ENCODE peak calls at places on chromosomes 2 and 18, in seven cellular contexts. Q is aorta; R is left colon; U is activated CD8-positive, alpha-beta memory T cell treated with anti-CD3 and anti-CD28 coated beads, Interleukin-2, amount 10 ng/mL, durations not matched to agents 7 days and 5 days; A is left lung; N is gastroesophageal sphincter; X is CD4-positive, alpha-beta T cell. M is an unnamed sample.

GRCh38 chr2:142973160-142973821 is 95.8 kb downstream of the KYNU start:
- ATAC-seq in N (no peak), U (no peak), R (no peak), A (no peak), Q (no peak), X (no peak), M (no peak)

GRCh38 chr2:9748586-9748985 is 94.7 kb upstream of the TAF1B start:
- ATAC-seq in R (peak), X (no peak), U (no peak), A (no peak), Q (no peak), N (no peak), M (no peak)

GRCh38 chr2:233976690-233977294 is 59.6 kb downstream of the TRPM8 start:
- ATAC-seq in X (peak), R (peak), Q (peak), U (peak), A (peak), N (no peak), M (peak)

GRCh38 chr2:237627463-237628321 is at the start of gene LRRFIP1:
- ATAC-seq in Q (peak), A (peak), N (peak), X (peak), U (peak), R (peak), M (peak)

GRCh38 chr18:21134895-21135294 is 23.3 kb upstream of the ROCK1 start:
- ATAC-seq in X (peak), N (no peak), A (peak), U (no peak), Q (no peak), R (peak), M (peak)

GRCh38 chr18:50158866-50159653 is 35.9 kb downstream of the MYO5B start:
- ATAC-seq in Q (no peak), A (peak), N (no peak), U (no peak), X (no peak), R (peak), M (no peak)

GRCh38 chr2:9467687-9468086 is 6.7 kb upstream of the IAH1 start:
- ATAC-seq in A (peak), Q (no peak), N (no peak), X (no peak), R (no peak), U (no peak), M (no peak)

GRCh38 chr2:147600223-147600622 is 244.6 kb upstream of the ACVR2A start:
- ATAC-seq in Q (no peak), U (no peak), R (no peak), N (peak), A (no peak), X (no peak), M (no peak)

GRCh38 chr2:36698978-36699377 is 2.5 kb downstream of the VIT start:
- ATAC-seq in Q (no peak), A (peak), R (no peak), U (no peak), X (no peak), N (peak), M (no peak)

GRCh38 chr2:74576830-74577229 is 22.3 kb downstream of the DOK1 start:
- ATAC-seq in Q (peak), X (no peak), U (no peak), N (peak), A (peak), R (peak), M (peak)

GRCh38 chr2:96811916-96812315 is 4.2 kb upstream of the CNNM3 start:
- ATAC-seq in R (no peak), Q (no peak), U (no peak), X (no peak), A (no peak), N (peak), M (no peak)

GRCh38 chr18:8478166-8478967 is 130.9 kb upstream of the RAB12 start:
- ATAC-seq in N (peak), R (peak), Q (peak), U (peak), A (peak), X (peak), M (peak)

M was measured in SK-N-SH treated with all-trans-retinoic acid at 6 μM for 48 hours.